ENCODE peak calls at places on chromosomes 3 and 15, in ten cellular contexts. P is left ventricle myocardium inferior, X is uterus, W is SK-N-SH, C is suprapubic skin, H is heart left ventricle, G is stomach, I is mammary epithelial cell, U is HCT116, Q is H1. Y is an unnamed sample.

GRCh38 chr3:14989943-14990753 is 42.8 kb downstream of the NR2C2 start:
- DNase-seq in W (peak; percentile 36), P (peak; percentile 25), X (no peak), U (no peak), H (peak; percentile 67), G (no peak), Q (peak; percentile 33), I (peak; percentile 11), C (no peak), Y (no peak)

GRCh38 chr3:109131276-109131675 is 5.2 kb upstream of the C3orf85 start:
- DNase-seq in P (no peak), Q (no peak), U (no peak), W (no peak), I (no peak), G (no peak), H (no peak), X (no peak), C (no peak), Y (no peak)

GRCh38 chr15:63133786-63134185 is 12.1 kb downstream of the LACTB start:
- DNase-seq in W (no peak), P (no peak), H (no peak), Q (no peak), I (no peak), U (no peak), G (no peak), C (no peak), X (no peak), Y (no peak)

GRCh38 chr3:103410231-103410630 is 975.4 kb downstream of the ZPLD1 start:
- DNase-seq in P (no peak), Q (peak; percentile 25), G (no peak), I (no peak), W (no peak), C (no peak), U (no peak), X (no peak), H (no peak), Y (no peak)

GRCh38 chr15:45198337-45199135 is 10.8 kb upstream of the SHF start:
- DNase-seq in H (peak; percentile 97), P (peak; percentile 92), G (peak; percentile 96), W (peak; percentile 74), I (peak; percentile 96), X (peak; percentile 97), U (peak; percentile 94), Q (no peak), C (peak; percentile 98), Y (peak; percentile 99)

GRCh38 chr3:25707268-25707928 is 42.7 kb upstream of the TOP2B start:
- DNase-seq in H (no peak), U (no peak), X (no peak), C (no peak), I (no peak), G (no peak), Q (no peak), P (no peak), W (no peak), Y (no peak)

GRCh38 chr3:197520311-197521276 is 35.2 kb downstream of the BDH1 start:
- DNase-seq in I (no peak), P (no peak), U (no peak), G (peak; percentile 78), C (no peak), X (no peak), Q (no peak), W (peak; percentile 88), H (peak; percentile 9), Y (no peak)

GRCh38 chr3:143586565-143586964 is 261.7 kb downstream of the SLC9A9 start:
- DNase-seq in X (no peak), P (no peak), H (no peak), C (no peak), G (no peak), I (peak; percentile 5), Q (no peak), W (no peak), U (no peak), Y (no peak)

GRCh38 chr3:195224156-195224979 is 46.6 kb downstream of the XXYLT1 start:
- DNase-seq in G (peak; percentile 13), X (peak; percentile 15), C (peak; percentile 48), H (no peak), W (no peak), U (no peak), Q (no peak), P (no peak), I (no peak), Y (peak; percentile 53)

GRCh38 chr15:78046796-78047341 is 30.6 kb downstream of the TBC1D2B start:
- DNase-seq in Q (no peak), P (no peak), I (peak; percentile 48), X (no peak), U (no peak), G (peak; percentile 36), W (no peak), C (no peak), H (no peak), Y (peak; percentile 60)

GRCh38 chr15:78041946-78042345 is 35.6 kb downstream of the TBC1D2B start:
- DNase-seq in I (no peak), C (no peak), U (no peak), G (no peak), Q (no peak), H (no peak), W (no peak), X (no peak), P (no peak), Y (no peak)

GRCh38 chr15:78047631-78048409 is 29.7 kb downstream of the TBC1D2B start:
- DNase-seq in U (no peak), W (no peak), P (no peak), I (no peak), G (no peak), H (peak; percentile 52), C (no peak), X (peak; percentile 51), Q (no peak), Y (peak; percentile 64)

GRCh38 chr15:78044407-78045155 is 32.9 kb downstream of the TBC1D2B start:
- DNase-seq in I (no peak), C (no peak), Q (no peak), U (no peak), H (no peak), X (no peak), P (no peak), G (no peak), W (no peak), Y (no peak)

DNA sequence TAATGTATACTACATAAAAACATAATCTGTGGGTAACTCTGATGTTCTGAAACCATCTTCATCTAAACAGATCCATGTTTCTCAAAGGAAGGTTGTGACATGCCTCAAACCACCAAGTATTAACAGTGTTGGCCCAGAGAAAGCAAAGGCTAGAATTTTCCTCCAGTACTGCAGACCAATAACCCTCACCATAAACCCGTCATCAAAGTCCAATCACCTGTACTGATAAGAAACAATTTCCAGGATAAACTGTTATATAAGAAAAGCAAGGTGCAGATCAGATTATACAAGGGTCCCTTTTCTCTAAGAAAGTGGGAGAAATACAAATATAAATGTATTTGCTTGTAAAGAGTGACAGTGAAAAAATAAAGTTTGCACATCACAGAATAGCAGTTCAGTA is 32.3 kb downstream of the TBC1D2B start:
- DNase-seq in H (no peak), I (no peak), U (no peak), X (no peak), W (no peak), C (no peak), Q (no peak), G (no peak), P (no peak), Y (no peak)
- H3K4me1 ChIP-seq in H (peaks cover 45% of the 10 kb centered on the region), I (peaks cover 8% of the 10 kb centered on the region), U (no peaks in the 10 kb centered on the region), X (peaks cover 7% of the 10 kb centered on the region), W (peaks cover 19% of the 10 kb centered on the region), C (peaks cover 61% of the 10 kb centered on the region), Q (no peaks in the 10 kb centered on the region), G (peaks cover 38% of the 10 kb centered on the region), P (peaks cover 40% of the 10 kb centered on the region), Y (no peaks in the 10 kb centered on the region)

DNA sequence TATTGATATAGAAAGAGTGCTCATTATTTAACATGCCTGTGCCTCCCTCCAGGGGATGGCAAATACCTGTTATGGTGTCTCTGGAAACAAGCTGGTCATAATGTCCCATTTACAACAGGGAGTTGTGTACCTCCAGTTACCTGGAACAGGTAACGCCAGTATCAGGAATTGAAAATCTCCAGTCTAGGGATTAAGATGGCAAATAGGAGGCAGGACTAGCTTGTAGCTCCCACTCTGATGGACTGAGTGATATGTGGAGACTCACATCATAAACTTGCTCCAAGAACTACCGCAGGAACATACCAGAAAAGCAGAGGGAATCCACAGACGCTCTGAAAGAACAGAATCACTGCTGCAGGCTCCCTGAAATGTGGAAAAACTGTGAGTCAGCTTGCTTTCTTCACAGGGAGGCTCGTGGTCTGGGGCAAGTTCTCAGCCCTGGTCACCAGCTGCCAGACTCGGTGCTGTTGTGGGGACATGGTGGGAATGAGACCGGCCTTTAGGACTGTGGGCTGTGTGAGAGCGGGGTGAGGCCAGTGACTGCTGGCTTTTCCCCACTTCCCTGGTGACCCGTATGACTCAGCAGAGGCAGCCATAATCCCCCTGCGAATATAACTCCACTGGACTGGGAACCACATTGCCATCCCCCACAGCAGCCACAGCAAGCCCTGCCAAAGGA is 97.4 kb downstream of the KCNAB1 start:
- DNase-seq in U (no peak), W (no peak), X (no peak), I (peak; percentile 32), C (no peak), H (no peak), Q (no peak), P (no peak), G (no peak), Y (no peak)
- H3K4me3 ChIP-seq in U (no peak overlapping the region), W (no peak overlapping the region), X (no peak overlapping the region), I (no peak overlapping the region), C (no peak overlapping the region), H (no peak overlapping the region), Q (no peak overlapping the region), P (no peak overlapping the region), G (no peak overlapping the region), Y (no peak overlapping the region)

GRCh38 chr3:83233715-83234114 is 1472.3 kb upstream of the GBE1 start:
- DNase-seq in I (no peak), U (no peak), W (no peak), Q (no peak), X (no peak), P (no peak), H (no peak), C (no peak), G (no peak), Y (no peak)
- TF ChIP-seq CTCF in I (no peak), U (no peak), W (peak; percentile 28), Q (no peak), X (no peak), P (no peak), H (no peak), C (no peak), G (no peak), Y (no peak)

GRCh38 chr3:39146611-39147373 is 6.6 kb downstream of the CSRNP1 start:
- DNase-seq in X (peak; percentile 76), H (peak; percentile 87), U (peak; percentile 77), W (peak; percentile 61), P (peak; percentile 65), C (peak; percentile 88), Q (no peak), I (peak; percentile 97), G (peak; percentile 79), Y (peak; percentile 94)

GRCh38 chr3:39147711-39148115 is 5.7 kb downstream of the CSRNP1 start:
- DNase-seq in C (no peak), U (no peak), W (no peak), H (peak; percentile 66), G (no peak), X (no peak), Q (no peak), I (no peak), P (no peak), Y (peak; percentile 72)

GRCh38 chr3:39148116-39149058 is 5.0 kb downstream of the CSRNP1 start:
- DNase-seq in I (no peak), U (no peak), X (no peak), W (no peak), G (no peak), Q (no peak), H (no peak), P (no peak), C (no peak), Y (peak; percentile 61)

GRCh38 chr3:39146083-39146501 is 7.3 kb downstream of the CSRNP1 start:
- DNase-seq in X (no peak), C (peak; percentile 79), H (peak; percentile 64), Q (no peak), W (no peak), U (no peak), I (no peak), P (no peak), G (no peak), Y (peak; percentile 79)

GRCh38 chr3:39147374-39147709 is 6.0 kb downstream of the CSRNP1 start:
- DNase-seq in U (no peak), G (no peak), W (no peak), P (no peak), I (no peak), H (no peak), C (no peak), X (no peak), Q (no peak), Y (no peak)
- H3K4me1 ChIP-seq in U (peaks cover 74% of the 10 kb centered on the region), G (peaks cover 81% of the 10 kb centered on the region), W (peaks cover 43% of the 10 kb centered on the region), P (peaks cover 92% of the 10 kb centered on the region), I (peaks cover 71% of the 10 kb centered on the region), H (peaks cover 80% of the 10 kb centered on the region), C (peaks cover 100% of the 10 kb centered on the region), X (peaks cover 29% of the 10 kb centered on the region), Q (peaks cover 32% of the 10 kb centered on the region), Y (no peaks in the 10 kb centered on the region)